ENCODE peak calls at places on chromosomes 12 and 14, in five cellular contexts. C is astrocyte of the spinal cord, B is PC-3, P is stomach, W is SK-N-SH. S is an unnamed sample.

GRCh38 chr12:117850048-117850447 is 118.7 kb downstream of the KSR2 start:
- DNase-seq in C (peak; percentile 47), B (peak; percentile 80), P (no peak), W (peak; percentile 81), S (peak; percentile 49)

GRCh38 chr14:104206281-104206904 is 68.0 kb downstream of the KIF26A start:
- DNase-seq in C (no peak), B (no peak), P (peak; percentile 61), W (peak; percentile 71), S (no peak)

GRCh38 chr14:103259184-103259583 is 74.9 kb upstream of the EIF5 start:
- DNase-seq in C (no peak), B (no peak), P (no peak), W (no peak), S (no peak)

GRCh38 chr12:75103822-75104221 is 105.8 kb downstream of the KCNC2 start:
- DNase-seq in C (no peak), B (no peak), P (no peak), W (no peak), S (no peak)

GRCh38 chr14:23694085-23694975 is 58.2 kb downstream of the DHRS2 start:
- DNase-seq in C (peak; percentile 17), B (no peak), P (no peak), W (no peak), S (peak; percentile 54)

GRCh38 chr12:48197549-48197966 is 5.5 kb downstream of the OR10AD1 start:
- DNase-seq in C (peak; percentile 39), B (peak; percentile 43), P (no peak), W (peak; percentile 41), S (peak; percentile 8)

GRCh38 chr12:49403887-49404517 is 36.7 kb downstream of the SPATS2 start:
- DNase-seq in C (no peak), B (no peak), P (no peak), W (no peak), S (no peak)

GRCh38 chr12:101828463-101829196 is 2.1 kb downstream of the GNPTAB start:
- DNase-seq in C (no peak), B (no peak), P (no peak), W (no peak), S (no peak)

GRCh38 chr12:29731556-29731955 is 52.2 kb downstream of the TMTC1 start:
- DNase-seq in C (no peak), B (no peak), P (no peak), W (no peak), S (no peak)

GRCh38 chr12:100458191-100458590 is 15.5 kb upstream of the NR1H4 start:
- DNase-seq in C (no peak), B (no peak), P (no peak), W (no peak), S (no peak)

GRCh38 chr14:100342195-100342594 is 19.1 kb downstream of the SLC25A47 start:
- DNase-seq in C (no peak), B (no peak), P (no peak), W (no peak), S (no peak)

GRCh38 chr14:68713782-68714181 is 79.1 kb downstream of the ZFP36L1 start:
- DNase-seq in C (no peak), B (no peak), P (no peak), W (no peak), S (no peak)

GRCh38 chr14:69351911-69352310 is 46.2 kb downstream of the ERH start:
- DNase-seq in C (no peak), B (no peak), P (no peak), W (no peak), S (no peak)

DNA sequence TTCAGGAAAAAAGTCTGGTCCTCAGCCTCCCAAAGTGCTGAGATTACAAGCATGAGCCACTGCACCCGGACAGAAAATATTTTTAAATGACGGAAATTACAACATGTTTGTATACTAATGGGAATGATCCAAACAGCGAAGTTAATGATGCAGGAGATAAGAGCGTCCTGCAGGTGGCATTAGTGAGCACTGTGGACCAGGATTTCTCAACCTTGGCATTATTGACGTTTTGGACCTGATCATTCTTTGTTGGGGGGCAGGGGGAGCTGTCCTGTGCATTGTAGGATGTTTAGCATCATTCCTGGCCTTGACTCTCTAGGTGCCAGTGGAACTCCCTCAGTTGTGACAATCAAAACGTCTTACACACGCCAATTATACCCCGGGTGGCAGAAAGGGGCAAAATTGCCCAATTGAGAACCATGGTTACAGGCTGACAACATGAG is 34.1 kb downstream of the SCFD1 start:
- DNase-seq in C (peak; percentile 13), B (peak; percentile 57), P (no peak), W (peak; percentile 18), S (peak; percentile 29)
- TF ChIP-seq CTCF in C (peak; percentile 69), B (peak; percentile 81), P (peak; percentile 26), W (peak; percentile 70), S (peak; percentile 59)

GRCh38 chr14:90193925-90194324 is 62.4 kb upstream of the PSMC1 start:
- DNase-seq in C (no peak), B (no peak), P (no peak), W (peak; percentile 26), S (peak; percentile 21)
- TF ChIP-seq CTCF in C (peak; percentile 24), B (peak; percentile 48), P (no peak), W (peak; percentile 50), S (no peak)

GRCh38 chr12:81461163-81461562 is 298.0 kb downstream of the PPFIA2 start:
- DNase-seq in C (no peak), B (no peak), P (no peak), W (no peak), S (no peak)
- TF ChIP-seq CTCF in C (peak; percentile 3), B (peak; percentile 39), P (no peak), W (peak; percentile 39), S (no peak)

DNA sequence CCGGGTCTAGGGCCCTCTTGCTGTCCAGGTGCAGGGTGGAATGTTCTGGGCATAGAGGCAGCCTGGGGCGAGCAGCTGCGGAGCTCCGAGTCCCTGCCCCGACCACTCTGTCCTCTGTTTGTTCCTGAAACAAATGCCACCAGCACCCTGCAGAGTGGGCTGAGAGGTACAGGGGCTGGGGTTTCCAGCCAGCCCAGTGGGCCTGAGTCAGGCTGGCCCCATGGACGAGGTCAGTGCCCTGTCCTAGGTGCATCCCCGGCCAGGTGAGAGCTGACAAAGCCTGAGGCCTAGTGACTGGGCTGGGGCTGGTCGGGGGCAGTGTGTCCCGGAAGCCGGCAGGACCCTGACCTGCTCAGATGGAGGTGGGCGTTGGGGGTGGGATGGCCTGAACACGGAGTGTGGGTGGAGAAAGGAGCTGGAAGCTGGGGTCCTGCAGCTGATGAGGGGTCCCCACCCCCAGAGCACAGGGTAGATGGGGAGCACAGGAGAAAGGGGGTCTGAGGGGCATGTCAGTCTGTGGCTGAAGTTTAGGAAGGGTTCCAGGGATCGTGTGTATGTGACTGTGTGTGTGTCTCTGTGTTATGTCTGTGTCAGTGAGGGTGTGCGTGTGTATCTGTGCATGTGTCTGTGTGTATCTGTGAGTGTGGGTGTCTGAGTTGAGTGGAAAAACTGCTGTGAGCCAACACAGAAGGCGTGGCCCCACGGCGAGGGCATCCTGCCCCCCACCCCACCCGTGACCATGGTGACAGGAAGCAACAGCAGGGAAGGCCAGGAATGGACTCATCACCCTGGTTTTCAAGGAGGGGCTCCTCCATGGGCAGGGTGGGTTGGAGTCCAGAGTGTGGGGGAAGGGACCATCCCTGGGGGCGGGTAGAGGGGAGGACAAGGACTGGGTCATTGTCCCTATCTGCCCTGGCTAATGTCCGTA is 2.4 kb upstream of the CRIP1 start:
- DNase-seq in C (no peak), B (no peak), P (no peak), W (no peak), S (no peak)
- TF ChIP-seq CTCF in C (no peak), B (no peak), P (no peak), W (no peak), S (no peak)

GRCh38 chr14:32012571-32012970 is 64.5 kb upstream of the ARHGAP5 start:
- DNase-seq in C (no peak), B (no peak), P (no peak), W (no peak), S (no peak)

GRCh38 chr14:32011225-32011624 is 65.9 kb upstream of the ARHGAP5 start:
- DNase-seq in C (no peak), B (peak; percentile 30), P (no peak), W (no peak), S (no peak)

GRCh38 chr14:32014498-32014897 is 62.6 kb upstream of the ARHGAP5 start:
- DNase-seq in C (no peak), B (no peak), P (no peak), W (no peak), S (no peak)

GRCh38 chr14:32012062-32012461 is 65.0 kb upstream of the ARHGAP5 start:
- DNase-seq in C (no peak), B (peak; percentile 92), P (no peak), W (no peak), S (no peak)

DNA sequence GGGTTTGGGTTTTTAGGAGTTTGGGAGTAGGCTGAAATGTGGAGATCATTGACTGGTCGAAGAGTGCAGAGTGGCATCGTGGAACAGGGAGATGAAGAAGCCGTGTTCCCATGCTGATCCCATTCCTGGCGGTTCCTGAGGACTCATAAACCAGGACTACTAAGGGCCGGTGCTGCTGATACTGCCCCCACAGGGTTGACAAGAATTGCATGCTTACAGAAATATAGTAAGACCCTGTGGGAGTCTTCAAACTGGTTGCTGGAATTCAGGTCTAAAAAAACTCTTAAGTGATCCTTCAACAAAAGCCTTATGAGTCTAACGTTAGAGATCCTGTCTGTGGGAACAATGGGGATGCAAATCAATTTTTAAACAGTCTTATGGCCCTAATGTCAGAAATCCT is 64.0 kb upstream of the ARHGAP5 start:
- DNase-seq in C (no peak), B (no peak), P (no peak), W (no peak), S (no peak)
- TF ChIP-seq CTCF in C (peak; percentile 17), B (peak; percentile 36), P (no peak), W (peak; percentile 28), S (no peak)

GRCh38 chr14:52042371-52043037 is 26.4 kb downstream of the NID2 start:
- DNase-seq in C (no peak), B (no peak), P (no peak), W (no peak), S (no peak)

GRCh38 chr14:52044791-52045522 is 23.9 kb downstream of the NID2 start:
- DNase-seq in C (peak; percentile 86), B (peak; percentile 90), P (no peak), W (no peak), S (no peak)

GRCh38 chr14:52046376-52046917 is 22.4 kb downstream of the NID2 start:
- DNase-seq in C (no peak), B (no peak), P (no peak), W (no peak), S (no peak)

GRCh38 chr14:52040598-52040997 is 28.3 kb downstream of the NID2 start:
- DNase-seq in C (no peak), B (no peak), P (no peak), W (no peak), S (no peak)

GRCh38 chr14:52043690-52044089 is 25.2 kb downstream of the NID2 start:
- DNase-seq in C (no peak), B (peak; percentile 63), P (peak; percentile 36), W (peak; percentile 72), S (peak; percentile 71)
- TF ChIP-seq CTCF in C (peak; percentile 46), B (peak; percentile 76), P (no peak), W (peak; percentile 59), S (peak; percentile 72)

DNA sequence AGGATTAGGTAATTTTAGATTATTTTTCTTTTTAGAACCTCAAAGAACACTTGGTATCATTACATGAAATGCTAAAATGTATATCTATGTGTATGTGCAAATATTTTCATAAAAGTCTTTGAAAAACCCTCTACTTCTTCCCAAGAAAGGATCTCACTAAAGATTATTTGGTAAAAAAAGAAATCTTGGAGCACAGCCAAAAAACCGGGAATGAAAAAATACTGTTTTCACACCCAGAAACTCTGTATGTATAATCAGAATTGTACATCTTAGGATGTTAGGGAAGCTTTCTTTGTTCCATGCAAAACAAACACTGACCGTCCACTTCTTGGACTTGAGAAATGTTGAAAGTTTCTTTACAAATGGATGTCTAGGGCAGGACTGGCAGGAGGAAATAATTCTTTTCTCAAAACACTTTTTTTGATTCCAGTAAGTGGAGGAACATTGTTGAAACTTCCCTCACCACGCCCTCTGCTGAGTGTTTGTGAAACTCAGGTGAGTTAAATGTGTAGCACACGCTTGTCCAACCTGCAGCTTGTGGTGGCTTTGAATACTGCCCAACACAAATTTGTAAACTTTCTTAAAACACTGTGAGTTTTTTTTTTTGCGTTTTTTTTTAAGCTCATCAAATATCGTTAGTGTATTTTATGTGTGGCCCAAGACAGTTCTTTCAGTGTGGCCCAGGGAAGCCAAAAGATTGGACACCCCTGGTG is 26.5 kb downstream of the FBXO34 start:
- DNase-seq in C (no peak), B (peak; percentile 72), P (peak; percentile 72), W (no peak), S (peak; percentile 62)
- TF ChIP-seq CTCF in C (no peak), B (peak; percentile 63), P (peak; percentile 29), W (no peak), S (no peak)

S was measured in Calu3.